ENCODE peak calls at places on chromosomes 3 and 15, in seven cellular contexts. P, D, O, R, A, W and J are unnamed samples.
A peak's percentile ranks its signal among the peaks of the same experiment; 100 is the strongest.

GRCh38 chr3:12436514-12437222 is 47.6 kb upstream of the TSEN2 start:
- DNase-seq in P (no peak), D (no peak), O (no peak), A (no peak), R (no peak), W (no peak), J (no peak)

GRCh38 chr3:150365132-150365604 is 42.9 kb upstream of the TSC22D2 start:
- DNase-seq in A (no peak), O (no peak), W (no peak), D (no peak), R (no peak), P (no peak), J (no peak)

GRCh38 chr15:92904832-92905640 is 4.9 kb downstream of the CHD2 start:
- DNase-seq in W (no peak), D (no peak), A (peak; percentile 4), O (no peak), R (no peak), P (no peak), J (no peak)

GRCh38 chr3:159322322-159322939 is 520.6 kb downstream of the MFSD1 start:
- DNase-seq in W (no peak), A (no peak), P (no peak), O (peak; percentile 78), R (peak; percentile 23), D (peak; percentile 7), J (peak; percentile 39)

GRCh38 chr15:101305820-101306255 is 10.8 kb upstream of the SNRPA1 start:
- DNase-seq in P (no peak), W (peak; percentile 59), D (no peak), O (no peak), A (no peak), R (no peak), J (no peak)

GRCh38 chr15:64443747-64444621 is 16.4 kb upstream of the ZNF609 start:
- DNase-seq in D (peak; percentile 10), O (no peak), W (no peak), P (no peak), R (no peak), A (peak; percentile 54), J (peak; percentile 58)

GRCh38 chr3:167113466-167113865 is 266.6 kb downstream of the ZBBX start:
- DNase-seq in D (no peak), P (no peak), A (no peak), R (no peak), W (no peak), O (no peak), J (no peak)

GRCh38 chr15:23532019-23532418 is 33.5 kb upstream of the MKRN3 start:
- DNase-seq in O (no peak), A (no peak), R (peak; percentile 60), W (no peak), P (peak; percentile 46), D (no peak), J (no peak)

GRCh38 chr15:98333206-98333605 is 315.1 kb upstream of the IGF1R start:
- DNase-seq in A (no peak), O (no peak), D (no peak), P (no peak), W (no peak), R (no peak), J (no peak)

GRCh38 chr3:108546249-108546648 is 35.9 kb upstream of the MYH15 start:
- DNase-seq in R (no peak), P (no peak), W (no peak), O (no peak), A (no peak), D (no peak), J (no peak)

GRCh38 chr3:39177708-39178332 is 14.6 kb downstream of the XIRP1 start:
- DNase-seq in P (peak; percentile 90), O (peak; percentile 90), A (peak; percentile 91), R (peak; percentile 66), W (no peak), D (peak; percentile 63), J (peak; percentile 80)

GRCh38 chr3:158696618-158697017 is 24.2 kb upstream of the LXN start:
- DNase-seq in P (no peak), A (no peak), D (peak; percentile 15), W (no peak), R (no peak), O (no peak), J (no peak)

GRCh38 chr3:142997330-142997729 is 4.0 kb upstream of the U2SURP start:
- DNase-seq in D (no peak), P (no peak), W (no peak), O (no peak), A (no peak), R (no peak), J (no peak)

GRCh38 chr3:135224963-135225362 is 429.9 kb downstream of the EPHB1 start:
- DNase-seq in O (no peak), D (no peak), R (peak; percentile 78), P (no peak), A (no peak), W (no peak), J (no peak)

GRCh38 chr15:46312133-46312740 is 677.4 kb downstream of the SQOR start:
- DNase-seq in A (peak; percentile 61), P (peak; percentile 52), W (peak; percentile 81), R (peak; percentile 85), D (peak; percentile 51), O (peak; percentile 78), J (peak; percentile 53)

GRCh38 chr3:182795383-182795782 is 2.1 kb downstream of the ATP11B start:
- DNase-seq in R (no peak), O (no peak), P (no peak), D (no peak), A (peak; percentile 76), W (no peak), J (peak; percentile 51)

GRCh38 chr15:31587583-31587982 is 260.9 kb downstream of the KLF13 start:
- DNase-seq in P (no peak), D (no peak), O (no peak), R (no peak), A (no peak), W (no peak), J (no peak)

GRCh38 chr15:38972831-38973230 is 408.2 kb upstream of the RASGRP1 start:
- DNase-seq in R (no peak), A (no peak), W (no peak), P (no peak), D (no peak), O (no peak), J (no peak)

GRCh38 chr3:152291649-152292066 is 22.9 kb downstream of the MBNL1 start:
- DNase-seq in O (no peak), D (no peak), P (no peak), R (no peak), W (no peak), A (no peak), J (no peak)

GRCh38 chr3:55936549-55937052 is 449.5 kb upstream of the WNT5A start:
- DNase-seq in A (no peak), W (no peak), P (no peak), D (no peak), R (no peak), O (no peak), J (no peak)

GRCh38 chr3:55937301-55937700 is 450.2 kb upstream of the WNT5A start:
- DNase-seq in O (no peak), R (no peak), D (no peak), A (no peak), P (no peak), W (no peak), J (no peak)

GRCh38 chr3:55935241-55935640 is 448.1 kb upstream of the WNT5A start:
- DNase-seq in R (no peak), O (no peak), D (no peak), P (no peak), A (no peak), W (no peak), J (no peak)

DNA sequence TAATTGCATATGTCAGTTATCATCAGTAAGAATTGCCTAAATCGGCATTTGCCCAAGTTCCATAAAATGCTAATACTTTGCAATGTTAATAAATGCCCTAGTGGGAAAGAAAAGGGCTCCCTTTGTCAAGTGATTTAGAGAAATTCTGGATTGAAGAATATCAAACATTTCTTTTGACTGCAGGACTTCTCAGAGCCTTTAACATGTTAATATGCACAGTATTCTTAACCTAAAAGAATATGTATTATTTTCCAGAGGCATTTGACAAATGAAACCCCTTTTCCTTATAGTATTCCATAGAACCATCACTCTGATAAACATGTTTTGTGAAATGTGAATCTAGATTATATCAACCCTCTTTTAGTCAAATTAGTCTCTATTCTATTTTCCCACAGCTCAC is 452.2 kb upstream of the WNT5A start:
- DNase-seq in A (no peak), O (no peak), R (no peak), W (no peak), P (no peak), D (no peak), J (no peak)
- TF ChIP-seq CTCF in A (no peak), O (no peak), R (no peak), W (no peak), P (no peak), D (no peak), J (no peak)

DNA sequence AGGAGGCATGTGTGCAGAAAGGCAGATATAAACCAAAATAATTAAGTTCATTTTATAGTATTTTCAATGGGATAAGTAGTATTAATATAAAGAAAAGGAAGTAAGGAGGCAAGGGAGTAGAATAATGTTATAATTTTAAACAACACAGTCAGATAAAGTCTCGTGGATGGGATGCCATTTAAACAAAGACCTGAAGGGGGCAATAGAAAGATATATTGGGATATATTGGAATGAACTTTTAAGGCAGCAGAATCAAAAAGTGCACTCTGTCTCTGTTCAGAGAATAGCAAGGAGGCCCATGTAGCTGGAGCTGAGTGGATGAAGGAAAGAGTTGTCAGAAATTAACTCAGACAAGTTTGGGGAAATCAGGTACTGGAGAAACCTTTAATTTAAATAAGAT is 158.7 kb downstream of the CGGBP1 start:
- DNase-seq in O (no peak), D (no peak), W (no peak), R (no peak), A (no peak), P (no peak), J (peak; percentile 4)
- TF ChIP-seq CTCF in O (peak; percentile 62), D (no peak), W (peak; percentile 46), R (no peak), A (no peak), P (no peak), J (no peak)

GRCh38 chr3:195035345-195036202 is 235.4 kb downstream of the XXYLT1 start:
- DNase-seq in O (peak; percentile 76), R (peak; percentile 42), A (no peak), W (no peak), P (no peak), D (no peak), J (no peak)
- TF ChIP-seq CTCF in O (peak; percentile 66), R (peak; percentile 57), A (no peak), W (peak; percentile 29), P (no peak), D (peak; percentile 38), J (no peak)

GRCh38 chr3:99620077-99620476 is 18.3 kb upstream of the COL8A1 start:
- DNase-seq in W (no peak), D (no peak), A (no peak), R (no peak), P (no peak), O (no peak), J (no peak)
- TF ChIP-seq CTCF in W (peak; percentile 14), D (no peak), A (no peak), R (no peak), P (no peak), O (peak; percentile 56), J (no peak)